ENCODE peak calls at places on chromosome 14, in ten cellular contexts. G, H, Y, Q, K, R, O, A, J and U are unnamed samples.

GRCh38 chr14:64704145-64704742 is at the start of gene PLEKHG3:
- DNase-seq in G (peak; percentile 78), H (no peak), Y (peak; percentile 73), Q (peak; percentile 84), K (peak; percentile 68), R (peak; percentile 87), O (peak; percentile 45), A (no peak), J (peak; percentile 80), U (no peak)

GRCh38 chr14:31712244-31713127 is 151.3 kb downstream of the NUBPL start:
- DNase-seq in G (no peak), H (no peak), Y (no peak), Q (no peak), K (no peak), R (no peak), O (no peak), A (no peak), J (no peak), U (no peak)

GRCh38 chr14:23055621-23056256 is 1.6 kb downstream of the CDH24 start:
- DNase-seq in G (no peak), H (no peak), Y (no peak), Q (no peak), K (no peak), R (no peak), O (no peak), A (peak; percentile 43), J (no peak), U (no peak)

GRCh38 chr14:68736519-68736918 is 56.3 kb downstream of the ZFP36L1 start:
- DNase-seq in G (no peak), H (no peak), Y (no peak), Q (peak; percentile 45), K (no peak), R (peak; percentile 40), O (no peak), A (no peak), J (no peak), U (no peak)

GRCh38 chr14:37466623-37467088 is 128.4 kb downstream of the FOXA1 start:
- DNase-seq in G (no peak), H (no peak), Y (no peak), Q (no peak), K (no peak), R (no peak), O (no peak), A (no peak), J (no peak), U (no peak)

GRCh38 chr14:72512925-72513324 is 381.0 kb downstream of the DPF3 start:
- DNase-seq in G (no peak), H (no peak), Y (no peak), Q (no peak), K (no peak), R (no peak), O (no peak), A (no peak), J (no peak), U (no peak)

GRCh38 chr14:74621556-74621955 is 9.5 kb upstream of the LTBP2 start:
- DNase-seq in G (no peak), H (no peak), Y (no peak), Q (no peak), K (no peak), R (no peak), O (no peak), A (no peak), J (no peak), U (no peak)

GRCh38 chr14:23984891-23985607 is 3.7 kb upstream of the DHRS4L2 start:
- DNase-seq in G (no peak), H (no peak), Y (no peak), Q (no peak), K (no peak), R (no peak), O (no peak), A (peak; percentile 51), J (no peak), U (no peak)

GRCh38 chr14:96192975-96193805 is 11.4 kb upstream of the BDKRB2 start:
- DNase-seq in G (no peak), H (no peak), Y (no peak), Q (no peak), K (no peak), R (no peak), O (no peak), A (no peak), J (no peak), U (no peak)

GRCh38 chr14:99562848-99563748 is 40.9 kb downstream of the CCDC85C start:
- DNase-seq in G (peak; percentile 96), H (no peak), Y (peak; percentile 69), Q (peak; percentile 66), K (peak; percentile 89), R (peak; percentile 83), O (no peak), A (peak; percentile 58), J (peak; percentile 76), U (no peak)

GRCh38 chr14:29454026-29454693 is 473.5 kb downstream of the PRKD1 start:
- DNase-seq in G (no peak), H (no peak), Y (no peak), Q (no peak), K (no peak), R (no peak), O (no peak), A (no peak), J (no peak), U (no peak)

GRCh38 chr14:24332094-24332983 is 2.5 kb downstream of the ADCY4 start:
- DNase-seq in G (peak; percentile 90), H (peak; percentile 89), Y (peak; percentile 54), Q (peak; percentile 71), K (peak; percentile 46), R (peak; percentile 58), O (peak; percentile 84), A (no peak), J (peak; percentile 32), U (peak; percentile 89)

GRCh38 chr14:68047910-68048309 is 228.3 kb downstream of the RAD51B start:
- DNase-seq in G (no peak), H (no peak), Y (no peak), Q (no peak), K (no peak), R (no peak), O (no peak), A (peak; percentile 42), J (no peak), U (no peak)

GRCh38 chr14:102796661-102797190 is 19.5 kb downstream of the TRAF3 start:
- DNase-seq in G (no peak), H (no peak), Y (no peak), Q (no peak), K (no peak), R (no peak), O (no peak), A (no peak), J (no peak), U (no peak)

GRCh38 chr14:74573421-74574091 is 38.5 kb downstream of the LTBP2 start:
- DNase-seq in G (peak; percentile 74), H (no peak), Y (no peak), Q (no peak), K (no peak), R (no peak), O (no peak), A (no peak), J (no peak), U (no peak)

GRCh38 chr14:63543826-63544320 is 696 bp upstream of the PPP2R5E start:
- DNase-seq in G (no peak), H (no peak), Y (no peak), Q (no peak), K (no peak), R (no peak), O (no peak), A (no peak), J (no peak), U (no peak)

GRCh38 chr14:45251912-45252311 is 1.1 kb downstream of the MIS18BP1 start:
- DNase-seq in G (no peak), H (peak; percentile 13), Y (no peak), Q (no peak), K (no peak), R (no peak), O (no peak), A (no peak), J (no peak), U (peak; percentile 1)

GRCh38 chr14:72515779-72516770 is 377.8 kb downstream of the DPF3 start:
- DNase-seq in G (no peak), H (no peak), Y (no peak), Q (no peak), K (no peak), R (no peak), O (no peak), A (no peak), J (no peak), U (no peak)

GRCh38 chr14:52995998-52996397 is 45.1 kb upstream of the FERMT2 start:
- DNase-seq in G (no peak), H (no peak), Y (no peak), Q (no peak), K (no peak), R (no peak), O (no peak), A (no peak), J (no peak), U (no peak)

GRCh38 chr14:99194736-99195135 is 77.3 kb downstream of the BCL11B start:
- DNase-seq in G (no peak), H (no peak), Y (no peak), Q (no peak), K (no peak), R (no peak), O (no peak), A (no peak), J (no peak), U (no peak)

GRCh38 chr14:70655110-70655826 is 13.6 kb downstream of the TTC9 start:
- DNase-seq in G (peak; percentile 85), H (peak; percentile 83), Y (no peak), Q (no peak), K (no peak), R (no peak), O (peak; percentile 75), A (no peak), J (no peak), U (peak; percentile 87)

GRCh38 chr14:104723651-104724406 is at the start of gene ADSS1:
- DNase-seq in G (peak; percentile 69), H (peak; percentile 71), Y (peak; percentile 78), Q (peak; percentile 53), K (no peak), R (peak; percentile 56), O (peak; percentile 74), A (peak; percentile 7), J (peak; percentile 46), U (peak; percentile 55)